ENCODE peak calls at places on chromosomes 4 and X, in four cellular contexts. T is GM12878, X is HepG2, G is H1. A is an unnamed sample.

GRCh38 chr4:114361249-114361648 is 237.4 kb upstream of the UGT8 start:
- DNase-seq in G (no peak), T (no peak), X (no peak), A (no peak)

GRCh38 chr4:182278729-182279128 is 35.5 kb downstream of the TENM3 start:
- DNase-seq in X (no peak), T (no peak), G (no peak), A (no peak)

GRCh38 chr4:82044141-82044993 is 329.4 kb downstream of the HNRNPD start:
- DNase-seq in X (no peak), T (no peak), G (peak), A (peak)

GRCh38 chrX:78543281-78543680 is 115.8 kb downstream of the RTL3 start:
- DNase-seq in G (no peak), T (no peak), X (no peak), A (no peak)

GRCh38 chr4:85302756-85303155 is 172.2 kb upstream of the ARHGAP24 start:
- DNase-seq in T (no peak), X (no peak), G (no peak), A (no peak)

GRCh38 chrX:37825225-37825842 is 22.0 kb downstream of the DYNLT3 start:
- DNase-seq in G (peak), T (no peak), X (peak), A (peak)

GRCh38 chr4:70425306-70425705 is 27.6 kb downstream of the OPRPN start:
- DNase-seq in T (no peak), X (no peak), G (no peak), A (no peak)

GRCh38 chrX:17226736-17227135 is 148.3 kb upstream of the NHS start:
- DNase-seq in T (no peak), X (no peak), G (no peak), A (no peak)

DNA sequence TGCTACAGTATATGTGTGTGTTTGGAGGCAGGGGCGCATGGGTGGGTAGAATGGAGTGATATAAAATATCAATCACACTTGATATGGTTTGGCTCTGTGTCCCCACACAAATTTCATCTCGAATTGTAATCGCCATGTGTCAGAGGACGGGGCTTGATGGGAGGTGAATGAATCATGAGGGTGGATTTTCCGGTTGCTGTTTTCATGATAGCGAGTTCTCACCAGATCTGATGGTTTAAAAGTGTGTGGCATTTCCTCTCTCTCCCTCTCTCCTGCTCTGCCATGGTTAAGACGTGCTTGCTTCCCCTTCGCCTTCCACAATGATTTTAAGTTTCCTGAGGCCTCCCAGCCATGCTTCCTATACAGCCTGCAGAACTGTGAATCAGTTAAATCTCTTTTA is 14.8 kb downstream of the SOWAHB start:
- DNase-seq in X (no peak), T (no peak), G (no peak), A (no peak)
- TF ChIP-seq RAD21 in X (no peak), T (no peak), G (no peak), A (no peak)

GRCh38 chrX:2484721-2485459 is 15.9 kb downstream of the DHRSX start:
- DNase-seq in T (no peak), X (no peak), G (no peak), A (no peak)

GRCh38 chrX:2485460-2485753 is 15.4 kb downstream of the DHRSX start:
- DNase-seq in G (no peak), X (no peak), T (no peak), A (no peak)

GRCh38 chrX:2485789-2486345 is 14.9 kb downstream of the DHRSX start:
- DNase-seq in G (no peak), T (no peak), X (no peak), A (no peak)

GRCh38 chrX:2484232-2484631 is 16.5 kb downstream of the DHRSX start:
- DNase-seq in T (no peak), X (no peak), G (no peak), A (no peak)

GRCh38 chrX:2483398-2483797 is 17.4 kb downstream of the DHRSX start:
- DNase-seq in G (no peak), X (no peak), T (no peak), A (no peak)
- TF ChIP-seq TCF12 in G (no peak), X (no peak), T (no peak), A (no peak)

DNA sequence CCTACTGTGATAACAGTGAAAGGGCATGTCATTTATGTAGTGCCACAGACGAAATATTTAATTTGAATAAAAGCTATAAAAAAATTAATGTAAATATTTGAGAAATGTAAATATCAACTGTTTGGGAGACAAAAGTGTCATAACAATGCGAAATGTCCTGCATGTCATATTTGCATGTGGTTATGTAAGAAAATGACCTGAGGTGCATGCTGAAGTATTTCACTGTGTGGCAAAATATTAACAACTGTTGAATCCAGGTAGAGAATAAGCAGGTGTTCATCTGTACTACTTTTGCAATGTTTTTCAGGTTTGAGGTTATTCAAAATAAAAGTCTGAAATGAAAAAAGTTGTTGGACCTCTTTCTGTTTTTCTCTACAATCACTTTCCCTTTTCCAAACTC is 30.9 kb downstream of the PROM1 start:
- DNase-seq in T (no peak), G (no peak), X (no peak), A (no peak)
- TF ChIP-seq RAD21 in T (no peak), G (no peak), X (no peak), A (no peak)

GRCh38 chrX:45422216-45422925 is 221.7 kb upstream of the DIPK2B start:
- DNase-seq in X (no peak), G (no peak), T (no peak), A (no peak)
- TF ChIP-seq TCF12 in X (no peak), G (no peak), T (no peak), A (peak)

GRCh38 chrX:138858438-138858837 is 146.9 kb upstream of the FGF13 start:
- DNase-seq in X (no peak), G (no peak), T (no peak), A (no peak)
- TF ChIP-seq RAD21 in X (no peak), G (no peak), T (no peak), A (no peak)

GRCh38 chrX:106862972-106863688 is 40.0 kb downstream of the RIPPLY1 start:
- DNase-seq in T (no peak), G (peak), X (peak), A (peak)
- TF ChIP-seq TCF12 in T (no peak), G (no peak), X (no peak), A (no peak)

A was measured in SK-N-SH.